ENCODE peak calls at places on chromosomes 2 and 18, in eight cellular contexts. W, V, N, J, K, S, L and D are unnamed samples.

GRCh38 chr2:45809205-45809604 is 157.7 kb downstream of the PRKCE start:
- DNase-seq in W (no peak), V (no peak), N (no peak), J (no peak), K (no peak), S (no peak), L (no peak), D (no peak)

GRCh38 chr18:11963991-11964484 is 17.3 kb upstream of the IMPA2 start:
- DNase-seq in W (no peak), V (no peak), N (no peak), J (no peak), K (no peak), S (no peak), L (no peak), D (no peak)

GRCh38 chr18:51391215-51391614 is 193.7 kb upstream of the MEX3C start:
- DNase-seq in W (no peak), V (no peak), N (no peak), J (no peak), K (no peak), S (no peak), L (no peak), D (no peak)

GRCh38 chr2:74349889-74350288 is 6.7 kb upstream of the SLC4A5 start:
- DNase-seq in W (no peak), V (no peak), N (no peak), J (no peak), K (no peak), S (no peak), L (no peak), D (no peak)

GRCh38 chr2:171924170-171924942 is 2.1 kb downstream of the HAT1 start:
- DNase-seq in W (no peak), V (no peak), N (no peak), J (no peak), K (no peak), S (no peak), L (peak), D (no peak)

GRCh38 chr18:54873884-54874255 is 45.6 kb downstream of the RAB27B start:
- DNase-seq in W (no peak), V (peak), N (no peak), J (no peak), K (no peak), S (no peak), L (no peak), D (no peak)

GRCh38 chr2:201513271-201513670 is 61.7 kb downstream of the STRADB start:
- DNase-seq in W (no peak), V (no peak), N (no peak), J (no peak), K (no peak), S (no peak), L (no peak), D (no peak)

GRCh38 chr2:64404002-64404731 is 49.8 kb upstream of the LGALSL start:
- DNase-seq in W (peak), V (no peak), N (no peak), J (no peak), K (peak), S (no peak), L (no peak), D (no peak)

GRCh38 chr2:26652361-26653041 is 11.3 kb upstream of the CIB4 start:
- DNase-seq in W (no peak), V (no peak), N (no peak), J (peak), K (no peak), S (no peak), L (no peak), D (no peak)

GRCh38 chr2:10911291-10912075 is at the start of gene KCNF1:
- DNase-seq in W (peak), V (peak), N (no peak), J (no peak), K (no peak), S (no peak), L (peak), D (no peak)

GRCh38 chr2:78218066-78218465 is 695.9 kb upstream of the LRRTM4 start:
- DNase-seq in W (no peak), V (no peak), N (no peak), J (no peak), K (no peak), S (no peak), L (no peak), D (no peak)

GRCh38 chr2:43467889-43468288 is 127.9 kb downstream of the THADA start:
- DNase-seq in W (no peak), V (no peak), N (no peak), J (no peak), K (no peak), S (no peak), L (no peak), D (no peak)

GRCh38 chr2:216880509-216881184 is 20.8 kb upstream of the TNP1 start:
- DNase-seq in W (no peak), V (no peak), N (no peak), J (peak), K (no peak), S (no peak), L (no peak), D (no peak)

GRCh38 chr2:159108178-159108893 is 139.9 kb downstream of the TANC1 start:
- DNase-seq in W (no peak), V (no peak), N (no peak), J (no peak), K (peak), S (no peak), L (no peak), D (no peak)

GRCh38 chr2:121285077-121285449 is at the start of gene TFCP2L1:
- DNase-seq in W (no peak), V (peak), N (no peak), J (no peak), K (no peak), S (no peak), L (peak), D (no peak)

GRCh38 chr2:109084341-109084740 is 44.7 kb upstream of the SH3RF3 start:
- DNase-seq in W (no peak), V (no peak), N (no peak), J (no peak), K (no peak), S (no peak), L (no peak), D (no peak)

GRCh38 chr2:1678609-1679008 is 65.7 kb downstream of the PXDN start:
- DNase-seq in W (no peak), V (no peak), N (no peak), J (no peak), K (no peak), S (no peak), L (no peak), D (no peak)

GRCh38 chr18:34400837-34401236 is 176.1 kb upstream of the NOL4 start:
- DNase-seq in W (no peak), V (no peak), N (no peak), J (no peak), K (no peak), S (no peak), L (no peak), D (no peak)

GRCh38 chr2:235006986-235007385 is 55.2 kb downstream of the SH3BP4 start:
- DNase-seq in W (no peak), V (no peak), N (no peak), J (no peak), K (no peak), S (no peak), L (no peak), D (no peak)

GRCh38 chr2:156437272-156437671 is 1.1 kb downstream of the GPD2 start:
- DNase-seq in W (no peak), V (no peak), N (no peak), J (no peak), K (no peak), S (no peak), L (no peak), D (no peak)

GRCh38 chr2:233855345-233855744 is 1.0 kb upstream of the HJURP start:
- DNase-seq in W (no peak), V (no peak), N (no peak), J (no peak), K (no peak), S (no peak), L (no peak), D (no peak)

GRCh38 chr18:34840416-34840815 is 130.3 kb downstream of the DTNA start:
- DNase-seq in W (no peak), V (peak), N (no peak), J (no peak), K (no peak), S (no peak), L (no peak), D (no peak)

GRCh38 chr2:132374551-132374950 is 42.1 kb upstream of the GPR39 start:
- DNase-seq in W (no peak), V (no peak), N (no peak), J (no peak), K (no peak), S (no peak), L (no peak), D (peak)

GRCh38 chr2:20676353-20677215 is 9.6 kb downstream of the GDF7 start:
- DNase-seq in W (peak), V (peak), N (no peak), J (no peak), K (no peak), S (no peak), L (no peak), D (no peak)

GRCh38 chr2:235981629-235982028 is 186.6 kb downstream of the GBX2 start:
- DNase-seq in W (no peak), V (no peak), N (no peak), J (no peak), K (no peak), S (no peak), L (no peak), D (no peak)

GRCh38 chr2:63124850-63125249 is 74.2 kb downstream of the OTX1 start:
- DNase-seq in W (no peak), V (no peak), N (no peak), J (no peak), K (no peak), S (no peak), L (no peak), D (no peak)

GRCh38 chr18:10266236-10266585 is 188.2 kb upstream of the APCDD1 start:
- DNase-seq in W (no peak), V (no peak), N (no peak), J (no peak), K (no peak), S (no peak), L (no peak), D (no peak)

GRCh38 chr18:9474103-9474982 is 970 bp upstream of the RALBP1 start:
- DNase-seq in W (peak), V (peak), N (no peak), J (no peak), K (no peak), S (no peak), L (peak), D (no peak)

GRCh38 chr2:139916822-139917221 is 1136.6 kb upstream of the NXPH2 start:
- DNase-seq in W (no peak), V (peak), N (no peak), J (no peak), K (no peak), S (no peak), L (no peak), D (no peak)

GRCh38 chr2:189096769-189097447 is 82.7 kb downstream of the COL5A2 start:
- DNase-seq in W (peak), V (peak), N (no peak), J (peak), K (no peak), S (no peak), L (peak), D (no peak)

GRCh38 chr2:128311216-128311754 is 7.4 kb downstream of the HS6ST1 start:
- DNase-seq in W (no peak), V (no peak), N (no peak), J (no peak), K (no peak), S (no peak), L (no peak), D (no peak)

GRCh38 chr2:189016311-189016830 is 42.2 kb downstream of the COL3A1 start:
- DNase-seq in W (no peak), V (no peak), N (no peak), J (no peak), K (no peak), S (no peak), L (no peak), D (no peak)

GRCh38 chr2:13193900-13194299 is 477.2 kb downstream of the TRIB2 start:
- DNase-seq in W (peak), V (no peak), N (no peak), J (no peak), K (no peak), S (no peak), L (no peak), D (no peak)

GRCh38 chr2:144914622-144915230 is 394.8 kb upstream of the ZEB2 start:
- DNase-seq in W (no peak), V (no peak), N (no peak), J (no peak), K (no peak), S (no peak), L (no peak), D (no peak)

GRCh38 chr18:64474751-64475150 is 325.9 kb upstream of the LINC00305 start:
- DNase-seq in W (no peak), V (no peak), N (no peak), J (no peak), K (no peak), S (no peak), L (no peak), D (no peak)